ENCODE peak calls at places on chromosomes 5 and 9, in seven cellular contexts. U, A, X, F, Y, K and Q are unnamed samples.

GRCh38 chr5:43274435-43275114 is 38.6 kb downstream of the HMGCS1 start:
- DNase-seq in U (no peak), A (no peak), X (no peak), F (no peak), Y (peak; percentile 12), K (no peak), Q (no peak)

GRCh38 chr5:169649486-169649885 is 12.4 kb downstream of the DOCK2 start:
- DNase-seq in U (no peak), A (no peak), X (no peak), F (no peak), Y (no peak), K (no peak), Q (no peak)

GRCh38 chr5:42022383-42022782 is 97.3 kb downstream of the FBXO4 start:
- DNase-seq in U (no peak), A (no peak), X (no peak), F (no peak), Y (no peak), K (no peak), Q (no peak)

GRCh38 chr5:60410427-60410826 is 289.5 kb downstream of the DEPDC1B start:
- DNase-seq in U (no peak), A (no peak), X (peak; percentile 5), F (peak; percentile 16), Y (no peak), K (no peak), Q (no peak)

GRCh38 chr5:170509323-170509660 is 5.5 kb downstream of the KCNIP1 start:
- DNase-seq in U (no peak), A (no peak), X (no peak), F (no peak), Y (no peak), K (no peak), Q (no peak)

GRCh38 chr9:121744687-121745395 is 93.4 kb downstream of the DAB2IP start:
- DNase-seq in U (no peak), A (no peak), X (no peak), F (peak; percentile 53), Y (no peak), K (no peak), Q (no peak)

GRCh38 chr5:133932441-133933168 is 35.8 kb downstream of the C5orf15 start:
- DNase-seq in U (no peak), A (no peak), X (no peak), F (no peak), Y (no peak), K (no peak), Q (no peak)

GRCh38 chr5:107155667-107156066 is 515.1 kb downstream of the EFNA5 start:
- DNase-seq in U (no peak), A (no peak), X (no peak), F (no peak), Y (peak; percentile 32), K (no peak), Q (no peak)

GRCh38 chr5:73644385-73644963 is 18.5 kb downstream of the ARHGEF28 start:
- DNase-seq in U (no peak), A (no peak), X (no peak), F (no peak), Y (peak; percentile 41), K (no peak), Q (no peak)

GRCh38 chr9:126148523-126148870 is 178.1 kb upstream of the MVB12B start:
- DNase-seq in U (no peak), A (no peak), X (no peak), F (no peak), Y (no peak), K (no peak), Q (no peak)

GRCh38 chr9:100120286-100120685 is 21.2 kb downstream of the INVS start:
- DNase-seq in U (no peak), A (no peak), X (no peak), F (no peak), Y (no peak), K (no peak), Q (no peak)